ENCODE peak calls at places on chromosomes 3 and 15, in four cellular contexts. One of them, this sample, is unnamed.

GRCh38 chr15:92232876-92233275 is 160.8 kb upstream of the ST8SIA2 start:
- DNase-seq in SJSA1: no peak
- DNase-seq in fibroblast of mammary gland: no peak
- DNase-seq in stimulated activated CD4-positive, alpha-beta T cell treated with anti-CD3 and anti-CD28 coated beads, Interleukin-1b, Interleukin-23, amount 100 ng/mL, for 24 hours: no peak
- DNase-seq in this sample: no peak

GRCh38 chr3:155326249-155326648 is 32.8 kb upstream of the STRIT1 start:
- DNase-seq in fibroblast of mammary gland: no peak
- DNase-seq in stimulated activated CD4-positive, alpha-beta T cell treated with anti-CD3 and anti-CD28 coated beads, Interleukin-1b, Interleukin-23, amount 100 ng/mL, for 24 hours: no peak
- DNase-seq in SJSA1: no peak
- DNase-seq in this sample: no peak

GRCh38 chr3:158452324-158452723 is 118.7 kb upstream of the MLF1 start:
- DNase-seq in SJSA1: no peak
- DNase-seq in stimulated activated CD4-positive, alpha-beta T cell treated with anti-CD3 and anti-CD28 coated beads, Interleukin-1b, Interleukin-23, amount 100 ng/mL, for 24 hours: no peak
- DNase-seq in fibroblast of mammary gland: peak
- DNase-seq in this sample: no peak

GRCh38 chr3:62095080-62095479 is 278.3 kb downstream of the FEZF2 start:
- DNase-seq in stimulated activated CD4-positive, alpha-beta T cell treated with anti-CD3 and anti-CD28 coated beads, Interleukin-1b, Interleukin-23, amount 100 ng/mL, for 24 hours: no peak
- DNase-seq in fibroblast of mammary gland: no peak
- DNase-seq in SJSA1: no peak
- DNase-seq in this sample: no peak

GRCh38 chr3:133934996-133935842 is 39.5 kb upstream of the RAB6B start:
- DNase-seq in fibroblast of mammary gland: no peak
- DNase-seq in SJSA1: no peak
- DNase-seq in stimulated activated CD4-positive, alpha-beta T cell treated with anti-CD3 and anti-CD28 coated beads, Interleukin-1b, Interleukin-23, amount 100 ng/mL, for 24 hours: no peak
- DNase-seq in this sample: no peak

GRCh38 chr3:124516333-124516732 is 213.9 kb upstream of the UMPS start:
- DNase-seq in fibroblast of mammary gland: no peak
- DNase-seq in SJSA1: no peak
- DNase-seq in stimulated activated CD4-positive, alpha-beta T cell treated with anti-CD3 and anti-CD28 coated beads, Interleukin-1b, Interleukin-23, amount 100 ng/mL, for 24 hours: no peak
- DNase-seq in this sample: no peak

GRCh38 chr15:67072951-67073350 is 7.5 kb downstream of the SMAD3 start:
- DNase-seq in stimulated activated CD4-positive, alpha-beta T cell treated with anti-CD3 and anti-CD28 coated beads, Interleukin-1b, Interleukin-23, amount 100 ng/mL, for 24 hours: no peak
- DNase-seq in SJSA1: peak
- DNase-seq in fibroblast of mammary gland: peak
- DNase-seq in this sample: no peak

GRCh38 chr15:78685157-78685830 is 44.3 kb upstream of the CHRNB4 start:
- DNase-seq in fibroblast of mammary gland: no peak
- DNase-seq in stimulated activated CD4-positive, alpha-beta T cell treated with anti-CD3 and anti-CD28 coated beads, Interleukin-1b, Interleukin-23, amount 100 ng/mL, for 24 hours: no peak
- DNase-seq in SJSA1: no peak
- DNase-seq in this sample: no peak

GRCh38 chr3:104911376-104911775 is 455.3 kb upstream of the ALCAM start:
- DNase-seq in fibroblast of mammary gland: no peak
- DNase-seq in stimulated activated CD4-positive, alpha-beta T cell treated with anti-CD3 and anti-CD28 coated beads, Interleukin-1b, Interleukin-23, amount 100 ng/mL, for 24 hours: no peak
- DNase-seq in SJSA1: no peak
- DNase-seq in this sample: no peak

GRCh38 chr3:147173280-147173679 is 233.1 kb downstream of the ZIC4 start:
- DNase-seq in fibroblast of mammary gland: no peak
- DNase-seq in stimulated activated CD4-positive, alpha-beta T cell treated with anti-CD3 and anti-CD28 coated beads, Interleukin-1b, Interleukin-23, amount 100 ng/mL, for 24 hours: no peak
- DNase-seq in SJSA1: no peak
- DNase-seq in this sample: no peak

GRCh38 chr3:140497331-140497730 is 180.5 kb upstream of the TRIM42 start:
- DNase-seq in fibroblast of mammary gland: no peak
- DNase-seq in SJSA1: no peak
- DNase-seq in stimulated activated CD4-positive, alpha-beta T cell treated with anti-CD3 and anti-CD28 coated beads, Interleukin-1b, Interleukin-23, amount 100 ng/mL, for 24 hours: no peak
- DNase-seq in this sample: no peak

GRCh38 chr3:71258526-71258925 is 325.0 kb downstream of the FOXP1 start:
- DNase-seq in fibroblast of mammary gland: peak
- DNase-seq in SJSA1: no peak
- DNase-seq in stimulated activated CD4-positive, alpha-beta T cell treated with anti-CD3 and anti-CD28 coated beads, Interleukin-1b, Interleukin-23, amount 100 ng/mL, for 24 hours: no peak
- DNase-seq in this sample: no peak

GRCh38 chr3:9666704-9667445 is 17.6 kb downstream of the MTMR14 start:
- DNase-seq in SJSA1: no peak
- DNase-seq in stimulated activated CD4-positive, alpha-beta T cell treated with anti-CD3 and anti-CD28 coated beads, Interleukin-1b, Interleukin-23, amount 100 ng/mL, for 24 hours: no peak
- DNase-seq in fibroblast of mammary gland: no peak
- DNase-seq in this sample: no peak

GRCh38 chr3:69913422-69913821 is 86.1 kb upstream of the SAMMSON start:
- DNase-seq in fibroblast of mammary gland: no peak
- DNase-seq in stimulated activated CD4-positive, alpha-beta T cell treated with anti-CD3 and anti-CD28 coated beads, Interleukin-1b, Interleukin-23, amount 100 ng/mL, for 24 hours: no peak
- DNase-seq in SJSA1: no peak
- DNase-seq in this sample: no peak

GRCh38 chr15:64753419-64754185 is 21.8 kb downstream of the RBPMS2 start:
- DNase-seq in SJSA1: no peak
- DNase-seq in stimulated activated CD4-positive, alpha-beta T cell treated with anti-CD3 and anti-CD28 coated beads, Interleukin-1b, Interleukin-23, amount 100 ng/mL, for 24 hours: no peak
- DNase-seq in fibroblast of mammary gland: no peak
- DNase-seq in this sample: no peak

GRCh38 chr15:40959331-40960141 is 6.3 kb downstream of the CHAC1 start:
- DNase-seq in stimulated activated CD4-positive, alpha-beta T cell treated with anti-CD3 and anti-CD28 coated beads, Interleukin-1b, Interleukin-23, amount 100 ng/mL, for 24 hours: no peak
- DNase-seq in fibroblast of mammary gland: no peak
- DNase-seq in SJSA1: no peak
- DNase-seq in this sample: no peak

GRCh38 chr3:29587340-29587739 is 306.5 kb downstream of the RBMS3 start:
- DNase-seq in fibroblast of mammary gland: no peak
- DNase-seq in stimulated activated CD4-positive, alpha-beta T cell treated with anti-CD3 and anti-CD28 coated beads, Interleukin-1b, Interleukin-23, amount 100 ng/mL, for 24 hours: no peak
- DNase-seq in SJSA1: no peak
- DNase-seq in this sample: no peak